ENCODE peak calls at places on chromosome 21, in seven cellular contexts. C, P, M, N, F, E and I are unnamed samples.

GRCh38 chr21:14943636-14944035 is 121.2 kb downstream of the NRIP1 start:
- DNase-seq in F (no peak), M (no peak), E (no peak), C (no peak), N (no peak), P (no peak), I (no peak)

GRCh38 chr21:15742694-15743093 is 12.9 kb downstream of the USP25 start:
- DNase-seq in M (no peak), F (no peak), P (no peak), E (no peak), N (no peak), C (no peak), I (no peak)

GRCh38 chr21:37868896-37869295 is 47.4 kb downstream of the KCNJ6 start:
- DNase-seq in C (no peak), F (no peak), M (no peak), P (no peak), N (no peak), E (no peak), I (no peak)

GRCh38 chr21:18987515-18988026 is 584.0 kb upstream of the TMPRSS15 start:
- DNase-seq in M (no peak), P (no peak), N (no peak), C (no peak), E (peak; percentile 21), F (no peak), I (no peak)

GRCh38 chr21:28761709-28762356 is 230.8 kb downstream of the LTN1 start:
- DNase-seq in N (no peak), P (no peak), F (no peak), E (no peak), C (no peak), M (no peak), I (no peak)

GRCh38 chr21:29238967-29239289 is 59.8 kb upstream of the BACH1 start:
- DNase-seq in N (no peak), P (no peak), M (no peak), C (no peak), E (no peak), F (peak; percentile 64), I (peak; percentile 80)

GRCh38 chr21:26900980-26901379 is 55.8 kb upstream of the ADAMTS1 start:
- DNase-seq in C (no peak), N (no peak), F (no peak), M (no peak), E (no peak), P (no peak), I (no peak)

GRCh38 chr21:17359781-17360180 is 153.1 kb upstream of the CXADR start:
- DNase-seq in C (no peak), P (no peak), N (no peak), F (no peak), E (no peak), M (no peak), I (no peak)

GRCh38 chr21:15293251-15293650 is 228.5 kb upstream of the NRIP1 start:
- DNase-seq in P (peak; percentile 78), F (peak; percentile 23), C (peak; percentile 30), E (peak; percentile 79), M (no peak), N (peak; percentile 15), I (no peak)

GRCh38 chr21:17139696-17140095 is 373.1 kb upstream of the CXADR start:
- DNase-seq in P (no peak), M (no peak), F (no peak), C (no peak), N (no peak), E (no peak), I (no peak)

GRCh38 chr21:26057488-26058170 is 112.9 kb downstream of the APP start:
- DNase-seq in P (no peak), M (no peak), F (no peak), N (no peak), E (no peak), C (no peak), I (no peak)

GRCh38 chr21:27134513-27134912 is 167.6 kb upstream of the ADAMTS5 start:
- DNase-seq in E (no peak), C (no peak), M (no peak), N (no peak), F (no peak), P (no peak), I (no peak)

GRCh38 chr21:42746593-42747266 is 93.3 kb downstream of the PDE9A start:
- DNase-seq in P (no peak), M (no peak), E (no peak), C (no peak), F (no peak), N (no peak), I (peak; percentile 92)

GRCh38 chr21:29334717-29335428 is 36.2 kb downstream of the BACH1 start:
- DNase-seq in C (no peak), P (no peak), E (no peak), N (no peak), M (no peak), F (no peak), I (peak; percentile 72)

GRCh38 chr21:29718081-29718815 is 221.5 kb downstream of the GRIK1 start:
- DNase-seq in P (no peak), N (no peak), C (no peak), F (no peak), M (no peak), E (no peak), I (no peak)

GRCh38 chr21:15063081-15063820 is 1.5 kb downstream of the NRIP1 start:
- DNase-seq in E (no peak), M (no peak), N (no peak), F (peak; percentile 46), P (no peak), C (peak; percentile 29), I (no peak)

GRCh38 chr21:43269981-43270670 is 101.3 kb downstream of the CRYAA start:
- DNase-seq in C (no peak), E (no peak), N (no peak), P (no peak), F (no peak), M (no peak), I (no peak)

GRCh38 chr21:26920055-26920454 is 46.8 kb downstream of the ADAMTS5 start:
- DNase-seq in E (no peak), N (no peak), P (no peak), F (no peak), C (no peak), M (no peak), I (no peak)

GRCh38 chr21:42737969-42738590 is 84.7 kb downstream of the PDE9A start:
- DNase-seq in F (no peak), N (no peak), E (no peak), C (peak; percentile 89), M (no peak), P (no peak), I (peak; percentile 43)

GRCh38 chr21:42672699-42673458 is 19.5 kb downstream of the PDE9A start:
- DNase-seq in C (no peak), E (no peak), F (no peak), M (no peak), N (no peak), P (no peak), I (no peak)

GRCh38 chr21:25115021-25115420 is 492.3 kb downstream of the MRPL39 start:
- DNase-seq in F (no peak), E (no peak), C (no peak), M (peak; percentile 5), N (no peak), P (no peak), I (no peak)

GRCh38 chr21:29193907-29194306 is 63.5 kb downstream of the MAP3K7CL start:
- DNase-seq in C (peak; percentile 59), E (no peak), M (no peak), P (no peak), F (no peak), N (no peak), I (no peak)

GRCh38 chr21:43352568-43353281 is 74.2 kb downstream of the SIK1 start:
- DNase-seq in C (no peak), E (no peak), M (peak; percentile 100), N (peak; percentile 56), F (peak; percentile 54), P (peak; percentile 71), I (no peak)

GRCh38 chr21:40177979-40178378 is 310.7 kb downstream of the PCP4 start:
- DNase-seq in M (no peak), N (no peak), P (no peak), C (no peak), E (no peak), F (no peak), I (no peak)

GRCh38 chr21:31184462-31184861 is 146.2 kb upstream of the KRTAP19-8 start:
- DNase-seq in F (no peak), M (no peak), C (no peak), N (no peak), E (no peak), P (no peak), I (no peak)

GRCh38 chr21:20997308-20997632 is 939 bp upstream of the NCAM2 start:
- DNase-seq in F (no peak), C (no peak), P (no peak), N (no peak), E (peak; percentile 36), M (no peak), I (no peak)

GRCh38 chr21:17738171-17738953 is 80.8 kb downstream of the C21orf91 start:
- DNase-seq in F (no peak), P (no peak), M (no peak), N (no peak), E (peak; percentile 51), C (no peak), I (no peak)

DNA sequence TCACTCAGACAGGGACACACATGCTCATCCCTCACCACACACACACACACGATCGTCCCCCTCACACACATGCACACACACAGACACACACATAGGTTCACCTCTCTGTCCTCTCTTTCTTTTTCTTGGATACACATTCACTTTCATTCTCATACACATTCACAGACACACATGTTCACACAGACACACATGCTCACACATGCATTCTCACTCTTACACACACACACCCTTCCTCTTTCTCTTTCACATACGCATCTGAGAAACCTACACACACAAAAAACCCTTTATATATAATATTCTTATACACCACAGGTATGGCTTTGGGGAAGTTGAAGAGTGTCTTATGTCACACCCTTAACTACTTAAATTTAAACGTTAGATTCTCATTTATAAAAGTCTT is 248.6 kb upstream of the RUNX1 start:
- DNase-seq in M (no peak), E (no peak), N (no peak), P (no peak), F (no peak), C (no peak), I (no peak)
- TF ChIP-seq REST in M (no peak), E (no peak), N (no peak), P (no peak), F (no peak), C (no peak), I (no peak)

GRCh38 chr21:41638201-41638790 is 128.6 kb downstream of the RIPK4 start:
- DNase-seq in P (no peak), N (no peak), M (no peak), F (no peak), C (no peak), E (no peak), I (no peak)
- TF ChIP-seq REST in P (no peak), N (no peak), M (no peak), F (no peak), C (no peak), E (no peak), I (no peak)

GRCh38 chr21:39106881-39107462 is 76.3 kb downstream of the PSMG1 start:
- DNase-seq in C (no peak), P (no peak), N (no peak), F (no peak), M (no peak), E (no peak), I (no peak)
- TF ChIP-seq REST in C (no peak), P (no peak), N (no peak), F (no peak), M (no peak), E (no peak), I (no peak)

GRCh38 chr21:36749935-36750578 is 51.1 kb downstream of the SIM2 start:
- DNase-seq in E (peak; percentile 98), N (no peak), M (no peak), P (peak; percentile 56), F (no peak), C (no peak), I (no peak)
- TF ChIP-seq REST in E (no peak), N (no peak), M (no peak), P (no peak), F (no peak), C (no peak), I (no peak)

GRCh38 chr21:46196733-46197132 is 12.5 kb upstream of the SPATC1L start:
- DNase-seq in N (no peak), P (no peak), E (no peak), C (no peak), M (no peak), F (no peak), I (no peak)
- TF ChIP-seq REST in N (no peak), P (no peak), E (no peak), C (no peak), M (no peak), F (no peak), I (no peak)